ENCODE peak calls at places on chromosomes 11 and 22, in four cellular contexts. B, J, N and U are unnamed samples.

GRCh38 chr11:102240502-102240901 is 76.8 kb upstream of the BIRC3 start:
- DNase-seq in B (no peak), J (no peak), N (no peak), U (no peak)

GRCh38 chr11:57468276-57468675 is 7.9 kb downstream of the RTN4RL2 start:
- DNase-seq in N (no peak), B (no peak), J (no peak), U (no peak)

GRCh38 chr11:76071090-76071489 is 135.2 kb downstream of the WNT11 start:
- DNase-seq in N (no peak), B (no peak), J (no peak), U (no peak)

GRCh38 chr11:57390535-57390934 is at the start of gene PRG2:
- DNase-seq in B (no peak), J (no peak), N (no peak), U (peak)

GRCh38 chr22:45878901-45879551 is 97.9 kb downstream of the WNT7B start:
- DNase-seq in B (no peak), N (no peak), J (no peak), U (no peak)

GRCh38 chr11:97770570-97770969 is 1250.2 kb upstream of the CNTN5 start:
- DNase-seq in N (no peak), J (no peak), B (no peak), U (no peak)

GRCh38 chr11:19359425-19360000 is 118.8 kb upstream of the E2F8 start:
- DNase-seq in J (no peak), N (no peak), B (no peak), U (no peak)

GRCh38 chr11:120137187-120137610 is 714 bp downstream of the TRIM29 start:
- DNase-seq in N (no peak), J (no peak), B (no peak), U (no peak)

GRCh38 chr11:76466666-76467065 is 21.8 kb downstream of the EMSY start:
- DNase-seq in N (no peak), J (no peak), B (no peak), U (no peak)

GRCh38 chr22:17120281-17120680 is 879 bp downstream of the TMEM121B start:
- DNase-seq in N (peak), J (peak), B (peak), U (peak)

GRCh38 chr11:13256216-13256615 is 21.4 kb upstream of the BMAL1 start:
- DNase-seq in J (no peak), B (no peak), N (no peak), U (no peak)

GRCh38 chr22:43289976-43290663 is 53.1 kb downstream of the SCUBE1 start:
- DNase-seq in J (no peak), N (no peak), B (no peak), U (no peak)

GRCh38 chr11:111310088-111310487 is 11.7 kb downstream of the POU2AF3 start:
- DNase-seq in B (no peak), N (no peak), J (no peak), U (peak)

GRCh38 chr11:11073996-11074395 is 216.1 kb upstream of the ZBED5 start:
- DNase-seq in B (no peak), N (no peak), J (no peak), U (no peak)

GRCh38 chr22:36419177-36419911 is 31.6 kb upstream of the MYH9 start:
- DNase-seq in J (no peak), B (peak), N (peak), U (peak)

GRCh38 chr11:124867700-124868099 is 2.5 kb downstream of the ROBO3 start:
- DNase-seq in J (peak), N (peak), B (peak), U (peak)

GRCh38 chr22:39524753-39525657 is 4.6 kb downstream of the ATF4 start:
- DNase-seq in J (no peak), B (no peak), N (no peak), U (no peak)

GRCh38 chr11:66592457-66593302 is at the start of the genes CCDC87 and CCS:
- DNase-seq in N (peak), B (peak), J (peak), U (peak)
- TF ChIP-seq POLR2A in N (peak), B (peak), J (peak), U (peak)

GRCh38 chr11:81995907-81996306 is 737.8 kb downstream of the FAM181B start:
- DNase-seq in B (no peak), J (no peak), N (no peak), U (no peak)
- TF ChIP-seq MYC in B (no peak), J (no peak), N (no peak), U (no peak)

DNA sequence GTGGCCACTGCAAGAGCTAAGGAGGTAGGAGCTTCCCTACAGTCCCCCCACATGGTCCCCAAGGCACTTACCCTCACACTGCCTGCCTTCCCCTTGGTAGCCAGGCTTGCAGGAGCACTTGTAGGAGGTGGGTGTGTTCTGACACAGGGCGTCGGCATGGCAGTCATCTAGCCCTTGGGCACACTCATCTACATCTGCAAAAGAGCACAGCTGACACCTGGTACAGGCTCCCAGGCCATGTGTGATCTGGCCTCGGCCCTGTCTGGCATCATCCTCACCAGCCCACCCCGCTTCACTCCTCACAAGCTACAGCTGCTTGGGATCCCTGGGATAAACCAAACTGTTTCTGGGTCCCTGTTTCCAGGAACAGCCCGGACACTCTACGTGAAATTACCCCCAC is 1.8 kb downstream of the SCUBE2 start:
- DNase-seq in N (no peak), B (no peak), J (no peak), U (no peak)
- TF ChIP-seq POLR2A in N (no peak), B (no peak), J (no peak), U (no peak)

DNA sequence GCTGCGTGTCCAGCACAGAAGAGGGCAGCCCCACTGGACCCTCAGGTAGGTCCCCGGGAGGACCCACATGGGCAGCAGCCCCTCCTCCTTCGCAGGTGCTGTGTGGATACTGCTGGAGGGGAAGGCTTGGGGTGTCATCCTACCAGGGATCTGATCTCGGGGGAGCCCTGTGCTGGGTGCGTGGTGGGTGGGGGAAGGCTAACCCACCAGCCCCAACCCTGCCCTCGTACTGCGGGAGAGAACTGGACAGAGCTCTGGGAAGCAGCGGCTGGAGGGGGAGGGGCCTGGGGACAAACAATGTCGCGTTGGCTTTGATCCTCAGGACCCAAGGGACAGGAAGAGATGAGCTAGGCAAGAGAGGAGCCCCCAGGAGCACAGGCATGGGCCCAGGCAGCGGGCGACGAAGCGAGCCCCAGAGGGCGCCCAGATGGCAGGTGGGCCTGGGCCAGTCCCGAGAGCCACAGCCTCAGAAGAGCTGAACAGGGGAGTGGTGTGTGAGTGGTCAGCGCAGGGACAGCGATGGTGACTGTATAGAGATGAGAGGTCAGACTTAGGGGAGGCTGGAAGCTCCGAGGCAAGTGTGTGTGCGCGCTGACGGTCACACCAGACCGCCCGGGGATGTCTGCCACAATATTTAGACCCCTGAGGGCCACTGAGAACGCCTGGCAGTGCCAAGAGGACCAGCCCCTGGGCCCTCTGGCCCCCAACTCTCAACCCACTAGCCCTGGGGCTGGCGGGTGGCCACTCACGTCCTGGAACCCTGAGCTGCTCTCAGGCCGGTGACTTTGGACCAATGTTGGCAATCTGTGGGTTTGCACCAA is 1.4 kb upstream of the PIM3 start:
- DNase-seq in J (no peak), B (no peak), N (peak), U (no peak)
- TF ChIP-seq MYC in J (no peak), B (no peak), N (no peak), U (no peak)

DNA sequence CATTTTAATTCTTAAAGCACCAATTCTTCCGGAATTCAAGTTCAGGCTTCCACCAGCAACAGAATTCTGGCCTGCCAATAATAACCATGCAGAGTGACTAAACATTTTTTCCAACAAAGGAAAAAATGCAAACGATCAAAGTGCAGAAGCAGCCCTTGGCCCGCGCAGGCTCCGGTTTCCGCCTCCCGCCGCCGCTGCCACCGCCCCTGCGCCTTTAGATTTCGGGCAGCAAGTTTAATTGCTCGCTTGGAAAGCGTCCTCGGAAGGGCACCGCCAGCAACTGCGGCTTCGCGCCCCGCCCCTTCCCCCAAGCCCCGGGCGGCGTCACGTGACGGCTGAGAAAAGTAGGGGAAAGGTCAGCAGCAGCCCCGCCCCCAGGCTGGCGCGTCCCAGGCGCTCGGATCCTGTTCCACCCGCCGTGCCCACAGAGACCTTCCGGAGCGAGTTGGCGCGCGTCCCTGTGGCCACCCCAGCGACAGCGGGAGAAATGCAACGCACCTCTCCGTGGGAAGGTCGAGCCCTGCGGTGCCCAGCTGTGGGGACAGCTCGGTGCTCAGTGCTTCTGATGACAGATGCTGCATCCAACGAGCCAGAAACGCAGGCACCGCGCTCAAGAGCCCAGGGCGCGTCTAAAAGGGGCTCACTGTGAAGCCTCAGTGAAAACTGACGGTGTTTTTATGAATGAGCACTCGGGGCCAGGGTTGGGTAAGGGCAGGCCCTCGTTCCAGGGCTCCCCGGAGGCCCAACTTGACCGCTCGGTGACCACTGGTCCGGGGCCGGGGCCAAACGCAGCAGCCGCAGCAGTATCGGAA is 2.5 kb downstream of the CPT1A start:
- DNase-seq in N (peak), J (peak), B (peak), U (peak)
- TF ChIP-seq POLR2A in N (peak), J (no peak), B (peak), U (peak)